ENCODE peak calls at places on chromosome 2, in four cellular contexts. One of them, this sample, is unnamed.

GRCh38 chr2:99066075-99066557 is 75.4 kb upstream of the C2orf15 start:
- DNase-seq in GM12878: peak; percentile 47
- DNase-seq in SK-N-SH: peak; percentile 26
- DNase-seq in K562: peak; percentile 27
- DNase-seq in this sample: no peak

GRCh38 chr2:31168291-31168690 is 30.1 kb upstream of the GALNT14 start:
- DNase-seq in GM12878: no peak
- DNase-seq in K562: no peak
- DNase-seq in SK-N-SH: no peak
- DNase-seq in this sample: peak; percentile 27

GRCh38 chr2:42516418-42516817 is 22.6 kb upstream of the KCNG3 start:
- DNase-seq in GM12878: no peak
- DNase-seq in SK-N-SH: no peak
- DNase-seq in K562: no peak
- DNase-seq in this sample: no peak

GRCh38 chr2:190277234-190278112 is 42.2 kb downstream of the HIBCH start:
- DNase-seq in SK-N-SH: peak; percentile 6
- DNase-seq in K562: peak; percentile 66
- DNase-seq in GM12878: no peak
- DNase-seq in this sample: no peak

GRCh38 chr2:68653538-68653982 is 10.2 kb downstream of the PROKR1 start:
- DNase-seq in SK-N-SH: no peak
- DNase-seq in GM12878: peak; percentile 7
- DNase-seq in K562: peak; percentile 87
- DNase-seq in this sample: no peak

GRCh38 chr2:85413592-85414421 is 3.6 kb upstream of the CAPG start:
- DNase-seq in K562: peak; percentile 77
- DNase-seq in GM12878: no peak
- DNase-seq in SK-N-SH: no peak
- DNase-seq in this sample: peak; percentile 71

GRCh38 chr2:109324859-109325258 is 195.9 kb downstream of the SH3RF3 start:
- DNase-seq in K562: no peak
- DNase-seq in GM12878: no peak
- DNase-seq in SK-N-SH: no peak
- DNase-seq in this sample: no peak

GRCh38 chr2:205188516-205189138 is 493.7 kb upstream of the NRP2 start:
- DNase-seq in GM12878: no peak
- DNase-seq in SK-N-SH: no peak
- DNase-seq in K562: no peak
- DNase-seq in this sample: no peak

GRCh38 chr2:144215701-144216675 is 303.9 kb downstream of the ZEB2 start:
- DNase-seq in K562: peak; percentile 30
- DNase-seq in SK-N-SH: no peak
- DNase-seq in GM12878: peak; percentile 20
- DNase-seq in this sample: no peak

GRCh38 chr2:102621630-102622029 is 2.3 kb downstream of the SLC9A2 start:
- DNase-seq in K562: no peak
- DNase-seq in SK-N-SH: no peak
- DNase-seq in GM12878: no peak
- DNase-seq in this sample: no peak

GRCh38 chr2:240820607-240821428 is 799 bp upstream of the KIF1A start:
- DNase-seq in K562: no peak
- DNase-seq in GM12878: no peak
- DNase-seq in SK-N-SH: peak; percentile 78
- DNase-seq in this sample: peak; percentile 85

GRCh38 chr2:129605654-129606053 is 373.8 kb upstream of the RAB6C start:
- DNase-seq in K562: no peak
- DNase-seq in GM12878: no peak
- DNase-seq in SK-N-SH: peak; percentile 42
- DNase-seq in this sample: no peak

GRCh38 chr2:19775838-19776237 is 125.9 kb downstream of the TTC32 start:
- DNase-seq in SK-N-SH: no peak
- DNase-seq in GM12878: no peak
- DNase-seq in K562: no peak
- DNase-seq in this sample: no peak

GRCh38 chr2:66748939-66749338 is 314.0 kb downstream of the MEIS1 start:
- DNase-seq in SK-N-SH: no peak
- DNase-seq in GM12878: no peak
- DNase-seq in K562: no peak
- DNase-seq in this sample: no peak

GRCh38 chr2:36743954-36744353 is 47.4 kb downstream of the VIT start:
- DNase-seq in GM12878: no peak
- DNase-seq in SK-N-SH: no peak
- DNase-seq in K562: no peak
- DNase-seq in this sample: no peak

GRCh38 chr2:236209535-236209934 is 41.3 kb upstream of the GBX2 start:
- DNase-seq in K562: no peak
- DNase-seq in GM12878: no peak
- DNase-seq in SK-N-SH: no peak
- DNase-seq in this sample: no peak

GRCh38 chr2:46849741-46850474 is 65.7 kb downstream of the MCFD2 start:
- DNase-seq in GM12878: no peak
- DNase-seq in SK-N-SH: peak; percentile 46
- DNase-seq in K562: peak; percentile 92
- DNase-seq in this sample: no peak

GRCh38 chr2:120732506-120733237 is 3.0 kb upstream of the GLI2 start:
- DNase-seq in GM12878: no peak
- DNase-seq in SK-N-SH: no peak
- DNase-seq in K562: no peak
- DNase-seq in this sample: no peak

GRCh38 chr2:234463626-234464290 is 33.1 kb downstream of the ARL4C start:
- DNase-seq in SK-N-SH: peak; percentile 73
- DNase-seq in GM12878: no peak
- DNase-seq in K562: no peak
- DNase-seq in this sample: no peak

GRCh38 chr2:166081131-166081632 is 46.6 kb downstream of the SCN1A start:
- DNase-seq in SK-N-SH: no peak
- DNase-seq in GM12878: no peak
- DNase-seq in K562: no peak
- DNase-seq in this sample: no peak

GRCh38 chr2:160909781-160910242 is 250.4 kb upstream of the TANK start:
- DNase-seq in K562: no peak
- DNase-seq in GM12878: no peak
- DNase-seq in SK-N-SH: no peak
- DNase-seq in this sample: no peak

GRCh38 chr2:120253021-120253882 is 600 bp downstream of the RALB start:
- DNase-seq in SK-N-SH: peak; percentile 88
- DNase-seq in K562: peak; percentile 87
- DNase-seq in GM12878: no peak
- DNase-seq in this sample: peak; percentile 80

GRCh38 chr2:118443596-118443995 is 355.3 kb downstream of the INSIG2 start:
- DNase-seq in GM12878: no peak
- DNase-seq in K562: no peak
- DNase-seq in SK-N-SH: no peak
- DNase-seq in this sample: no peak

GRCh38 chr2:96143231-96143847 is 1.9 kb downstream of the DUSP2 start:
- DNase-seq in K562: no peak
- DNase-seq in SK-N-SH: no peak
- DNase-seq in GM12878: no peak
- DNase-seq in this sample: no peak

GRCh38 chr2:239318790-239319189 is 82.0 kb downstream of the HDAC4 start:
- DNase-seq in K562: peak; percentile 54
- DNase-seq in GM12878: no peak
- DNase-seq in SK-N-SH: no peak
- DNase-seq in this sample: no peak

GRCh38 chr2:20182241-20182931 is 42.5 kb downstream of the SDC1 start:
- DNase-seq in SK-N-SH: no peak
- DNase-seq in GM12878: no peak
- DNase-seq in K562: peak; percentile 82
- DNase-seq in this sample: no peak

GRCh38 chr2:129910446-129911362 is 68.8 kb upstream of the RAB6C start:
- DNase-seq in SK-N-SH: no peak
- DNase-seq in K562: no peak
- DNase-seq in GM12878: no peak
- DNase-seq in this sample: no peak

GRCh38 chr2:187271825-187272224 is 176.2 kb downstream of the CALCRL start:
- DNase-seq in K562: no peak
- DNase-seq in SK-N-SH: no peak
- DNase-seq in GM12878: no peak
- DNase-seq in this sample: no peak

GRCh38 chr2:48714240-48714639 is 41.3 kb downstream of the LHCGR start:
- DNase-seq in SK-N-SH: no peak
- DNase-seq in K562: no peak
- DNase-seq in GM12878: no peak
- DNase-seq in this sample: no peak
- TF ChIP-seq NRF1 in SK-N-SH: no peak
- TF ChIP-seq NRF1 in K562: no peak
- TF ChIP-seq NRF1 in GM12878: no peak
- TF ChIP-seq NRF1 in this sample: no peak

GRCh38 chr2:157625311-157625710 is 3.4 kb downstream of the ACVR1C start:
- DNase-seq in K562: no peak
- DNase-seq in GM12878: no peak
- DNase-seq in SK-N-SH: no peak
- DNase-seq in this sample: no peak

GRCh38 chr2:157628532-157629415 is at the start of gene ACVR1C:
- DNase-seq in GM12878: no peak
- DNase-seq in K562: peak; percentile 64
- DNase-seq in SK-N-SH: peak; percentile 92
- DNase-seq in this sample: peak; percentile 91

GRCh38 chr2:157628282-157628531 is 457 bp downstream of the ACVR1C start:
- DNase-seq in GM12878: no peak
- DNase-seq in SK-N-SH: no peak
- DNase-seq in K562: no peak
- DNase-seq in this sample: no peak

DNA sequence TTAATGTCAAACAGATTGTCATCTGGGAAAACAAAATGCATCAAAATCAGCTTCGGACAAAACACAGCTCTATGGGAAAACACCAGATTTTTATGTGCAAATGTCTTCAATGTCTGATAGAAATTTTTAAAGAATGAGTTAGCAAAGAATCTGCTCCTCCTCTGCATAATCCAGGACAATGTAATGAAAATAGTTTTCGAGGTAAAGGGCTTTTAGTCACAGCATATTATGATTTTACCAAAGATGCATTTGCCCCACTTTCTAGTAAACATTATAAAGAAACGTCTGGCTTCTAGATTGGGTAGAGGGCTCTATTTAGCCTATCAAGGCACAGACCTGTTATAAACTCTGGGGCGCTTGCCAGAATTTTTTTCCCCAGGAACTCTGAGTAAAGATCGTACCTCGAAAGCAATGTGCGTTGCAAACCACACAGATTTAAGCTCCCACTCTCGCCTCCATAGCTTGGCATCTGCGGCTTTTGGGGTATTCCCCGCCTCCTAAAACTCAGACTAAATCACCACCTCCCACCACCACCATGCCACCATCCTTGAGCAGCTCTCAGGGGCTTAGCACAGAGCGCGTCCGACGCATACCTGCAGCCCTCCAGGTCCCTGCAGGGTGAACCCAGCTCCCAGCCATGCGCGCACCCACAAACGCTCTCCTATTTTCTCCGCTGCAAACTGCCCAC is 926 bp downstream of the ACVR1C start:
- DNase-seq in K562: no peak
- DNase-seq in SK-N-SH: no peak
- DNase-seq in GM12878: no peak
- DNase-seq in this sample: no peak
- TF ChIP-seq NRF1 in K562: no peak
- TF ChIP-seq NRF1 in SK-N-SH: no peak
- TF ChIP-seq NRF1 in GM12878: no peak
- TF ChIP-seq NRF1 in this sample: no peak

DNA sequence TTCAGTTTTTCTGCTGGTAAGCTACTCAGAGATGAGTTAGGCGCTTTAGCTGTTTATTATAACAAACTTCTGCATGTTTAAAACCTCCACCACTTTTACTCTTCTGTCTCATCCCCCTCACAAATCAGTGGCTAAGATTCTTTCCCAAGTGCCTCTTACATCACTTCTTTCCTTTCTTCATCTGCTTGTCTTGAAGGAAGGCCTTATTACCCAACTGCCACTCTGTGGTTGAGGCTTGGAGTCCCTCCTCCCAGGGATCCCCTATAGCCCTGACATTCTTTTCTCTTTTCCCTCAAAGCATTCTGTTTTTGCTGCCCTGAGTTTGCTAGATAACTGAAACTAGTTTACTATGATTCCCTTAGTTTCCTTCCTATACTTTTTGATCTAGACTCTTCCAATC is 37.3 kb upstream of the DARS1 start:
- DNase-seq in K562: no peak
- DNase-seq in SK-N-SH: no peak
- DNase-seq in GM12878: no peak
- DNase-seq in this sample: no peak
- TF ChIP-seq NRF1 in K562: no peak
- TF ChIP-seq NRF1 in SK-N-SH: no peak
- TF ChIP-seq NRF1 in GM12878: no peak
- TF ChIP-seq NRF1 in this sample: no peak

DNA sequence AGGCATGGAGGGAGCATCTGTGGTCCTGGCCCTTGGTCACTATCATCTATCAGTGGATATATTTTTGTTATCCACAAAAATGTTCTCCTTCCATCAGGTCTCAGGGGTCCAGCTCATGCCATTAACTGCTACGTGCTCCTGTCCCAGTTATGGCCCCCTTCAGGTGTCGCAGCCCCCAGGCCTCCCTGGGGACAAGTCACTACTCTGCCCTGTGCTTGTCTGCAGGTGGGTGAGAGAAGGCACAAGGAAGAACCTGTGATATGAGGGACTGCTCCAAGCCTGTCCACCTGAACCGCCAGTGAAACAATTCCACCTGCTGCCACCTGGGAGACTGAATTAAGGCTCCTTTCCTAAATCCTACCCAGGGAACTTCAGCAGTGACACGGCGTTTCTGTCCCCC is 229.6 kb upstream of the ID2 start:
- DNase-seq in SK-N-SH: no peak
- DNase-seq in K562: no peak
- DNase-seq in GM12878: no peak
- DNase-seq in this sample: no peak
- TF ChIP-seq NRF1 in SK-N-SH: no peak
- TF ChIP-seq NRF1 in K562: no peak
- TF ChIP-seq NRF1 in GM12878: no peak
- TF ChIP-seq NRF1 in this sample: no peak

GRCh38 chr2:101089419-101089818 is 61.8 kb downstream of the TBC1D8 start:
- DNase-seq in SK-N-SH: no peak
- DNase-seq in GM12878: peak; percentile 66
- DNase-seq in K562: no peak
- DNase-seq in this sample: no peak
- TF ChIP-seq NRF1 in SK-N-SH: no peak
- TF ChIP-seq NRF1 in GM12878: no peak
- TF ChIP-seq NRF1 in K562: no peak
- TF ChIP-seq NRF1 in this sample: no peak

DNA sequence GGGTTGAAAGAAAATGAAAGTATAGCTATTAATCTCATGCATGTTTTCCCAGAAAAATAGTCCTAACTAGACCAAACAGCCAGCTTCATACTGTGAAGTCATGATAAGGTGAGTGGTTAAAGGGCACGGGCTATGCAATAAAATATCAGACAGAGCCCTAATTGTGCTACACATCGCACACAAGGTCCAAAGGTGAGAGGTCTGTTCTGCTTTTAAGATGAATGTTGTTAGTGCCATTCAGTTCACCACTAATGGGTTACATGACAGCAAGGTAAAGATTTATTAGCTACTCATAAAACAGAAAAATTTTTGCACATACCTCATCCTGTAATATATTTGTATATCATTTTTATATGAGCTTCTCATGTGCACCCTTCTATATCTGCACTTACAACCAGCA is 105.0 kb upstream of the STK17B start:
- DNase-seq in GM12878: no peak
- DNase-seq in K562: no peak
- DNase-seq in SK-N-SH: no peak
- DNase-seq in this sample: no peak
- TF ChIP-seq NRF1 in GM12878: no peak
- TF ChIP-seq NRF1 in K562: no peak
- TF ChIP-seq NRF1 in SK-N-SH: no peak
- TF ChIP-seq NRF1 in this sample: no peak